ENCODE peak calls at places on chromosomes 2 and 18, in seven cellular contexts. D, N, Q, H, V, Y and X are unnamed samples.

GRCh38 chr2:44942304-44943030 is 965 bp downstream of the SIX3 start:
- DNase-seq in D (no peak), N (no peak), Q (no peak), H (no peak), V (no peak), Y (no peak), X (no peak)

GRCh38 chr2:218834685-218835084 is 3.1 kb upstream of the PRKAG3 start:
- DNase-seq in D (no peak), N (no peak), Q (no peak), H (no peak), V (no peak), Y (no peak), X (no peak)

GRCh38 chr2:219769044-219770030 is 141.9 kb downstream of the SLC4A3 start:
- DNase-seq in D (no peak), N (no peak), Q (peak), H (no peak), V (no peak), Y (peak), X (no peak)

GRCh38 chr2:118774458-118775133 is 72.9 kb downstream of the EN1 start:
- DNase-seq in D (no peak), N (no peak), Q (no peak), H (no peak), V (peak), Y (peak), X (peak)

GRCh38 chr2:155100261-155100660 is 401.8 kb downstream of the KCNJ3 start:
- DNase-seq in D (no peak), N (no peak), Q (no peak), H (no peak), V (no peak), Y (no peak), X (no peak)

GRCh38 chr2:65877331-65877791 is 445.0 kb upstream of the SPRED2 start:
- DNase-seq in D (no peak), N (no peak), Q (peak), H (no peak), V (no peak), Y (peak), X (no peak)

GRCh38 chr18:56696966-56697365 is 45.8 kb downstream of the WDR7 start:
- DNase-seq in D (no peak), N (no peak), Q (no peak), H (no peak), V (peak), Y (peak), X (no peak)

GRCh38 chr2:9288233-9288632 is 81.6 kb downstream of the ASAP2 start:
- DNase-seq in D (no peak), N (no peak), Q (peak), H (no peak), V (peak), Y (peak), X (no peak)

GRCh38 chr2:222318026-222318711 is 19.4 kb upstream of the PAX3 start:
- DNase-seq in D (peak), N (no peak), Q (peak), H (peak), V (peak), Y (peak), X (peak)

GRCh38 chr2:219385958-219386520 is 1.7 kb downstream of the DNPEP start:
- DNase-seq in D (no peak), N (no peak), Q (no peak), H (no peak), V (no peak), Y (no peak), X (no peak)

GRCh38 chr2:181627545-181627944 is 29.4 kb downstream of the CERKL start:
- DNase-seq in D (no peak), N (no peak), Q (no peak), H (no peak), V (peak), Y (peak), X (no peak)

GRCh38 chr18:36284268-36284667 is 13.2 kb upstream of the FHOD3 start:
- DNase-seq in D (no peak), N (no peak), Q (no peak), H (no peak), V (no peak), Y (no peak), X (no peak)

GRCh38 chr18:35172009-35172408 is 68.8 kb upstream of the ZNF397 start:
- DNase-seq in D (no peak), N (no peak), Q (no peak), H (no peak), V (no peak), Y (no peak), X (no peak)

GRCh38 chr18:57950542-57950941 is 93.5 kb upstream of the NEDD4L start:
- DNase-seq in D (no peak), N (no peak), Q (no peak), H (no peak), V (peak), Y (no peak), X (no peak)

GRCh38 chr2:45436456-45436855 is 174.6 kb downstream of the SRBD1 start:
- DNase-seq in D (no peak), N (no peak), Q (no peak), H (no peak), V (no peak), Y (no peak), X (no peak)